ENCODE peak calls at places on chromosomes 16 and 17, in eight cellular contexts. One of them, this sample, is unnamed.

GRCh38 chr16:72924487-72924886 is 123.4 kb downstream of the ZFHX3 start:
- DNase-seq in ascending aorta: no peak
- DNase-seq in H1: no peak
- DNase-seq in upper lobe of right lung: no peak
- DNase-seq in tibial nerve: no peak
- DNase-seq in CD8-positive, alpha-beta T cell: no peak
- DNase-seq in MM.1S: no peak
- DNase-seq in psoas muscle: no peak
- DNase-seq in this sample: no peak

GRCh38 chr16:66324785-66325184 is 41.7 kb upstream of the CDH5 start:
- DNase-seq in upper lobe of right lung: no peak
- DNase-seq in MM.1S: no peak
- DNase-seq in ascending aorta: no peak
- DNase-seq in CD8-positive, alpha-beta T cell: no peak
- DNase-seq in H1: peak; percentile 63
- DNase-seq in tibial nerve: no peak
- DNase-seq in psoas muscle: no peak
- DNase-seq in this sample: peak; percentile 29

GRCh38 chr16:56068816-56069215 is 122.5 kb upstream of the GNAO1 start:
- DNase-seq in ascending aorta: no peak
- DNase-seq in upper lobe of right lung: no peak
- DNase-seq in psoas muscle: no peak
- DNase-seq in H1: no peak
- DNase-seq in CD8-positive, alpha-beta T cell: no peak
- DNase-seq in MM.1S: no peak
- DNase-seq in tibial nerve: no peak
- DNase-seq in this sample: no peak

GRCh38 chr16:66188786-66189725 is 177.4 kb upstream of the CDH5 start:
- DNase-seq in H1: peak; percentile 30
- DNase-seq in ascending aorta: no peak
- DNase-seq in MM.1S: no peak
- DNase-seq in tibial nerve: peak; percentile 27
- DNase-seq in upper lobe of right lung: no peak
- DNase-seq in psoas muscle: no peak
- DNase-seq in CD8-positive, alpha-beta T cell: no peak
- DNase-seq in this sample: no peak

GRCh38 chr17:2691965-2692780 is 19.4 kb downstream of the CLUH start:
- DNase-seq in MM.1S: no peak
- DNase-seq in tibial nerve: no peak
- DNase-seq in psoas muscle: no peak
- DNase-seq in CD8-positive, alpha-beta T cell: no peak
- DNase-seq in H1: no peak
- DNase-seq in upper lobe of right lung: peak; percentile 59
- DNase-seq in ascending aorta: peak; percentile 8
- DNase-seq in this sample: no peak

GRCh38 chr16:87392823-87393679 is 915 bp downstream of the MAP1LC3B start:
- DNase-seq in tibial nerve: no peak
- DNase-seq in ascending aorta: no peak
- DNase-seq in MM.1S: peak; percentile 19
- DNase-seq in CD8-positive, alpha-beta T cell: peak; percentile 12
- DNase-seq in upper lobe of right lung: peak; percentile 82
- DNase-seq in psoas muscle: no peak
- DNase-seq in H1: peak; percentile 80
- DNase-seq in this sample: peak; percentile 53

GRCh38 chr17:61312406-61313295 is 87.0 kb upstream of the TBX2 start:
- DNase-seq in tibial nerve: no peak
- DNase-seq in upper lobe of right lung: no peak
- DNase-seq in ascending aorta: no peak
- DNase-seq in H1: no peak
- DNase-seq in MM.1S: no peak
- DNase-seq in CD8-positive, alpha-beta T cell: no peak
- DNase-seq in psoas muscle: no peak
- DNase-seq in this sample: no peak

GRCh38 chr17:80956321-80957190 is 35.1 kb upstream of the CHMP6 start:
- DNase-seq in H1: no peak
- DNase-seq in tibial nerve: no peak
- DNase-seq in upper lobe of right lung: peak; percentile 55
- DNase-seq in MM.1S: no peak
- DNase-seq in CD8-positive, alpha-beta T cell: no peak
- DNase-seq in psoas muscle: no peak
- DNase-seq in ascending aorta: no peak
- DNase-seq in this sample: no peak

GRCh38 chr16:19517424-19518089 is 4.3 kb downstream of the GDE1 start:
- DNase-seq in upper lobe of right lung: no peak
- DNase-seq in H1: no peak
- DNase-seq in ascending aorta: no peak
- DNase-seq in tibial nerve: no peak
- DNase-seq in CD8-positive, alpha-beta T cell: no peak
- DNase-seq in psoas muscle: no peak
- DNase-seq in MM.1S: no peak
- DNase-seq in this sample: peak; percentile 58

GRCh38 chr17:67105213-67105612 is 60.9 kb downstream of the CACNG1 start:
- DNase-seq in ascending aorta: no peak
- DNase-seq in psoas muscle: no peak
- DNase-seq in MM.1S: no peak
- DNase-seq in CD8-positive, alpha-beta T cell: no peak
- DNase-seq in tibial nerve: no peak
- DNase-seq in H1: no peak
- DNase-seq in upper lobe of right lung: no peak
- DNase-seq in this sample: peak; percentile 86

GRCh38 chr17:77906377-77906871 is 52.1 kb upstream of the TNRC6C start:
- DNase-seq in CD8-positive, alpha-beta T cell: no peak
- DNase-seq in H1: no peak
- DNase-seq in ascending aorta: no peak
- DNase-seq in MM.1S: no peak
- DNase-seq in tibial nerve: no peak
- DNase-seq in upper lobe of right lung: peak; percentile 54
- DNase-seq in psoas muscle: no peak
- DNase-seq in this sample: no peak

GRCh38 chr16:80459331-80459777 is 81.4 kb upstream of the DYNLRB2 start:
- DNase-seq in ascending aorta: no peak
- DNase-seq in H1: no peak
- DNase-seq in CD8-positive, alpha-beta T cell: no peak
- DNase-seq in upper lobe of right lung: no peak
- DNase-seq in MM.1S: no peak
- DNase-seq in psoas muscle: no peak
- DNase-seq in tibial nerve: peak; percentile 18
- DNase-seq in this sample: no peak

GRCh38 chr17:34163681-34164080 is 91.4 kb upstream of the CCL2 start:
- DNase-seq in upper lobe of right lung: no peak
- DNase-seq in MM.1S: peak; percentile 22
- DNase-seq in psoas muscle: no peak
- DNase-seq in ascending aorta: no peak
- DNase-seq in H1: peak; percentile 52
- DNase-seq in CD8-positive, alpha-beta T cell: no peak
- DNase-seq in tibial nerve: no peak
- DNase-seq in this sample: peak; percentile 9

GRCh38 chr17:5181509-5182305 is 10.0 kb downstream of the ZNF594 start:
- DNase-seq in MM.1S: no peak
- DNase-seq in tibial nerve: no peak
- DNase-seq in ascending aorta: no peak
- DNase-seq in H1: no peak
- DNase-seq in CD8-positive, alpha-beta T cell: no peak
- DNase-seq in upper lobe of right lung: no peak
- DNase-seq in psoas muscle: no peak
- DNase-seq in this sample: no peak

GRCh38 chr17:75684249-75684648 is 17.1 kb downstream of the SAP30BP start:
- DNase-seq in MM.1S: no peak
- DNase-seq in CD8-positive, alpha-beta T cell: no peak
- DNase-seq in ascending aorta: no peak
- DNase-seq in upper lobe of right lung: no peak
- DNase-seq in H1: no peak
- DNase-seq in tibial nerve: no peak
- DNase-seq in psoas muscle: no peak
- DNase-seq in this sample: peak; percentile 39

GRCh38 chr16:17368951-17369350 is 101.8 kb downstream of the XYLT1 start:
- DNase-seq in ascending aorta: no peak
- DNase-seq in CD8-positive, alpha-beta T cell: no peak
- DNase-seq in upper lobe of right lung: no peak
- DNase-seq in H1: no peak
- DNase-seq in MM.1S: no peak
- DNase-seq in psoas muscle: no peak
- DNase-seq in tibial nerve: no peak
- DNase-seq in this sample: no peak

GRCh38 chr16:22206847-22207714 is 1.0 kb downstream of the EEF2K start:
- DNase-seq in ascending aorta: peak; percentile 59
- DNase-seq in CD8-positive, alpha-beta T cell: no peak
- DNase-seq in MM.1S: peak; percentile 19
- DNase-seq in H1: peak; percentile 61
- DNase-seq in psoas muscle: peak; percentile 90
- DNase-seq in upper lobe of right lung: peak; percentile 91
- DNase-seq in tibial nerve: peak; percentile 56
- DNase-seq in this sample: peak; percentile 41

GRCh38 chr16:528111-529011 is 849 bp downstream of the CAPN15 start:
- DNase-seq in psoas muscle: no peak
- DNase-seq in CD8-positive, alpha-beta T cell: no peak
- DNase-seq in upper lobe of right lung: no peak
- DNase-seq in MM.1S: peak; percentile 17
- DNase-seq in H1: no peak
- DNase-seq in tibial nerve: no peak
- DNase-seq in ascending aorta: no peak
- DNase-seq in this sample: peak; percentile 82

GRCh38 chr16:49608801-49609200 is 235.2 kb downstream of the C16orf78 start:
- DNase-seq in ascending aorta: no peak
- DNase-seq in MM.1S: no peak
- DNase-seq in psoas muscle: no peak
- DNase-seq in tibial nerve: no peak
- DNase-seq in H1: peak; percentile 44
- DNase-seq in CD8-positive, alpha-beta T cell: no peak
- DNase-seq in upper lobe of right lung: no peak
- DNase-seq in this sample: no peak
- TF ChIP-seq CTCF in ascending aorta: peak; percentile 56
- TF ChIP-seq CTCF in MM.1S: no peak
- TF ChIP-seq CTCF in psoas muscle: peak; percentile 51
- TF ChIP-seq CTCF in tibial nerve: peak; percentile 21
- TF ChIP-seq CTCF in H1: peak; percentile 62
- TF ChIP-seq CTCF in CD8-positive, alpha-beta T cell: no peak
- TF ChIP-seq CTCF in upper lobe of right lung: peak; percentile 31
- TF ChIP-seq CTCF in this sample: no peak

DNA sequence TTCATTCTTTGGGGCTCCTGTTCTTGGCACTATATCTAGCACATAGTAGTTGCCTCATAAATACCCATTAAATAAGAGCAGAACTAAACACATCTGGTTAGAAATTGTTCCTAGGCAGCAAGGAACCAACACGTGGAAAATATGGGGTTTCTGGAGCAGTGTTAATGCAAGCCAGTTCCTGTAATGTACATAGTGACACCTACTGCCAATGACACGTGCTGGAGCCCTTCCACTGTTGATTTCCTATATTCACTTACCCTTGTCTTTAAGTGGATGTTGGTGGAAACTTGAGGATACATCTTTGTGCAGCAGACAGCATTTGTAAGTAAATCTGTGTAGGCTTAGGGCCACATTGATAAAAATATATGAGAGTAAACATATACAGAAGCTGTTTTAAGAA is 1.6 kb upstream of the IRF8 start:
- DNase-seq in tibial nerve: no peak
- DNase-seq in MM.1S: no peak
- DNase-seq in ascending aorta: no peak
- DNase-seq in H1: no peak
- DNase-seq in psoas muscle: no peak
- DNase-seq in CD8-positive, alpha-beta T cell: no peak
- DNase-seq in upper lobe of right lung: no peak
- DNase-seq in this sample: no peak
- TF ChIP-seq CTCF in tibial nerve: no peak
- TF ChIP-seq CTCF in MM.1S: no peak
- TF ChIP-seq CTCF in ascending aorta: no peak
- TF ChIP-seq CTCF in H1: no peak
- TF ChIP-seq CTCF in psoas muscle: no peak
- TF ChIP-seq CTCF in CD8-positive, alpha-beta T cell: no peak
- TF ChIP-seq CTCF in upper lobe of right lung: no peak
- TF ChIP-seq CTCF in this sample: no peak

GRCh38 chr17:40873255-40873654 is 6.2 kb upstream of the KRT12 start:
- DNase-seq in tibial nerve: no peak
- DNase-seq in psoas muscle: no peak
- DNase-seq in upper lobe of right lung: no peak
- DNase-seq in H1: no peak
- DNase-seq in CD8-positive, alpha-beta T cell: no peak
- DNase-seq in ascending aorta: no peak
- DNase-seq in MM.1S: no peak
- DNase-seq in this sample: no peak
- TF ChIP-seq CTCF in tibial nerve: no peak
- TF ChIP-seq CTCF in psoas muscle: no peak
- TF ChIP-seq CTCF in upper lobe of right lung: no peak
- TF ChIP-seq CTCF in H1: no peak
- TF ChIP-seq CTCF in CD8-positive, alpha-beta T cell: no peak
- TF ChIP-seq CTCF in ascending aorta: no peak
- TF ChIP-seq CTCF in MM.1S: no peak
- TF ChIP-seq CTCF in this sample: peak; percentile 28

DNA sequence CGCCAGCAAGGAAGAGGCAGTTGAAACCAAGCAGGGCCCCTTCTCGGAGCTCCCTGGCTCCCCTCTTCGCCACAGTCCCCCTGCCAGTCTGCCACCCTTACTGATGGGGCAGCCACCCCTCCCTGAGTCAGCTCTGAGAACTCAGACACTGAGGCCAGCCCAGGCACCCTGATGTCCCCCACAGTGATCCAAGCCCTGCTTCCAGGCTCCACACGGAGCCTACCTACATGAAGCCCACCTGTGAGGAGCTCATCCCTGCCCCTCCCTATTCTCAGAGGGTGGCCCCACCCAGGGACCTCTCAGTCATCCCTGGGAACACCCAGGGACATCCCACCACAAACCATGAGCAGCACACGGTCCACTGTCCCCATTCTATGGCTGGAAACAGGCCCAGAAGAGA is 8.9 kb downstream of the CNGB1 start:
- DNase-seq in H1: no peak
- DNase-seq in CD8-positive, alpha-beta T cell: no peak
- DNase-seq in tibial nerve: no peak
- DNase-seq in psoas muscle: no peak
- DNase-seq in MM.1S: no peak
- DNase-seq in ascending aorta: no peak
- DNase-seq in upper lobe of right lung: no peak
- DNase-seq in this sample: no peak
- TF ChIP-seq CTCF in H1: no peak
- TF ChIP-seq CTCF in CD8-positive, alpha-beta T cell: no peak
- TF ChIP-seq CTCF in tibial nerve: no peak
- TF ChIP-seq CTCF in psoas muscle: no peak
- TF ChIP-seq CTCF in MM.1S: no peak
- TF ChIP-seq CTCF in ascending aorta: no peak
- TF ChIP-seq CTCF in upper lobe of right lung: no peak
- TF ChIP-seq CTCF in this sample: no peak

DNA sequence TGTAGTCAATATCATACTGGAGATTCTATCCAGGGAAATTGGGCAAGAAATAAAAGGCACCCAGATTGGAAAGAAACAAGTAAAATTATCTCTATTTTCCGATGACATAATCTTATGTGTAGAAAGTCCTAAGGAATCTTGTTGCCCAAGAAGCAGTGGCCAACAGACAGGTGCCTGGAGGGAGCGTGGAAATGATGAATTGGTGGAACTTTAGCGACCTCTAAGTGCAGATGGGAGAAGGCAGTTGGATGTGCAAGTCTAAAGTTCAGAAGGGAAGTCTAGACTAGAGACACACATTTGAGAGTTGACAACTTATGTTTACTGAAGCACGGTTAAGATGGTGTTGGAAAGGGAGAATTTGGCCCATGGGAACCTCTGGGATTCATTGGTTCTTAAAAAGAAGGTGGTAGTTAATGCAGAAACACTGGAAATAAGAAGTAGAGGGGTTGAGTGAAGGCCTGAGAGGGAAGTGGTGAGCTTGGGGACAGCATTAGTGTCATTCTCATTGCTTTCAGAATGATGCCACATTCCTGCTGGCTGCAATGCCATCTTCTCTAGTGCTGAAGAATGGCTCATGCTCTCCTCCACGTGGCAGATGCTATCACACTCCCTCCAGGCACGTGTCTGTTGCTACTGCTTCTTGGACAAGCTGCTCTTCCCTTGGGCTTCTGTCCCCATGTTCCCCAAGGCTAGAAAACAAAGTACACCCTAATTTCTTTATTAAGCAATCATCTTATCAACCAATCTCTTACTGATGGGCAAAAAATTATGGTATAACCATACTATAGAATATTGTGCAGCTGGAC is 24.0 kb downstream of the TAT start:
- DNase-seq in MM.1S: no peak
- DNase-seq in tibial nerve: no peak
- DNase-seq in ascending aorta: no peak
- DNase-seq in CD8-positive, alpha-beta T cell: no peak
- DNase-seq in upper lobe of right lung: no peak
- DNase-seq in H1: no peak
- DNase-seq in psoas muscle: no peak
- DNase-seq in this sample: no peak
- TF ChIP-seq CTCF in MM.1S: no peak
- TF ChIP-seq CTCF in tibial nerve: no peak
- TF ChIP-seq CTCF in ascending aorta: no peak
- TF ChIP-seq CTCF in CD8-positive, alpha-beta T cell: no peak
- TF ChIP-seq CTCF in upper lobe of right lung: no peak
- TF ChIP-seq CTCF in H1: peak; percentile 64
- TF ChIP-seq CTCF in psoas muscle: no peak
- TF ChIP-seq CTCF in this sample: no peak

This sample was measured in HFFc6.